ENCODE peak calls at places on chromosome 16, in four cellular contexts. I is upper lobe of left lung; W is left ventricle myocardium superior; T is activated CD8-positive, alpha-beta T cell treated with anti-CD3 and anti-CD28 coated beads for 36 hours. F is an unnamed sample.

GRCh38 chr16:31471875-31472558 is at the start of gene TGFB1I1:
- ATAC-seq in I (peak), W (peak), T (no peak), F (peak)

GRCh38 chr16:50988441-50988840 is 162.6 kb downstream of the SALL1 start:
- ATAC-seq in I (no peak), W (no peak), T (no peak), F (no peak)

GRCh38 chr16:89006036-89006752 is 29.2 kb upstream of the CBFA2T3 start:
- ATAC-seq in I (peak), W (no peak), T (no peak), F (no peak)

GRCh38 chr16:2333772-2334379 is 6.7 kb downstream of the ABCA3 start:
- ATAC-seq in I (no peak), W (no peak), T (no peak), F (no peak)

GRCh38 chr16:1790611-1791255 is 2.8 kb downstream of the IGFALS start:
- ATAC-seq in I (no peak), W (no peak), T (no peak), F (no peak)

GRCh38 chr16:55737318-55737717 is 81.5 kb downstream of the SLC6A2 start:
- ATAC-seq in I (no peak), W (no peak), T (no peak), F (no peak)

GRCh38 chr16:57341441-57342303 is 16.9 kb upstream of the CCL22 start:
- ATAC-seq in I (peak), W (no peak), T (no peak), F (peak)

GRCh38 chr16:57628008-57628781 is at the start of gene ADGRG1:
- ATAC-seq in I (peak), W (peak), T (peak), F (peak)

GRCh38 chr16:66378739-66379570 is 12.5 kb downstream of the CDH5 start:
- ATAC-seq in I (no peak), W (no peak), T (no peak), F (no peak)

GRCh38 chr16:30700491-30700890 is 1.5 kb downstream of the SRCAP start:
- ATAC-seq in I (no peak), W (peak), T (no peak), F (no peak)

GRCh38 chr16:1435921-1436697 is 5.2 kb downstream of the PERCC1 start:
- ATAC-seq in I (no peak), W (no peak), T (no peak), F (no peak)

GRCh38 chr16:20243731-20244281 is 83.5 kb downstream of the GP2 start:
- ATAC-seq in I (no peak), W (no peak), T (no peak), F (no peak)

GRCh38 chr16:27646811-27647210 is 96.9 kb downstream of the KATNIP start:
- ATAC-seq in I (no peak), W (no peak), T (no peak), F (no peak)

F was measured in SK-N-SH treated with all-trans-retinoic acid at 6 μM for 48 hours.